ENCODE peak calls at places on chromosomes 6 and 20, in nine cellular contexts. C is BE2C, P is psoas muscle, W is spleen, V is fibroblast of lung, K is left ventricle myocardium inferior, X is right atrium auricular region, S is heart right ventricle, T is IMR-90. B is an unnamed sample. For H3K4me1, the result is how much of the 10 kb centered on the place peaks cover.

GRCh38 chr20:4787069-4787468 is 65.4 kb downstream of the PRND start:
- DNase-seq in C (no peak), P (no peak), W (no peak), V (peak), K (no peak), X (peak), S (no peak), T (peak), B (peak)

GRCh38 chr6:43915213-43915869 is 145.3 kb downstream of the VEGFA start:
- DNase-seq in C (no peak), P (peak), W (no peak), V (no peak), K (no peak), X (no peak), S (no peak), T (no peak), B (no peak)

GRCh38 chr6:33802186-33803061 is 1.4 kb downstream of the MLN start:
- DNase-seq in C (no peak), P (no peak), W (no peak), V (no peak), K (no peak), X (no peak), S (no peak), T (no peak), B (no peak)

GRCh38 chr6:52620906-52621190 is 44.0 kb upstream of the TRAM2 start:
- DNase-seq in C (no peak), P (no peak), W (no peak), V (no peak), K (no peak), X (no peak), S (no peak), T (no peak), B (no peak)

GRCh38 chr6:116531675-116532570 is 13.6 kb downstream of the TRAPPC3L start:
- DNase-seq in C (peak), P (no peak), W (no peak), V (peak), K (peak), X (no peak), S (peak), T (peak), B (no peak)

GRCh38 chr20:47028487-47028886 is 133.8 kb downstream of the EYA2 start:
- DNase-seq in C (no peak), P (no peak), W (no peak), V (no peak), K (no peak), X (no peak), S (no peak), T (no peak), B (no peak)

GRCh38 chr20:25461766-25462165 is 54.3 kb downstream of the GINS1 start:
- DNase-seq in C (no peak), P (no peak), W (peak), V (no peak), K (no peak), X (no peak), S (peak), T (no peak), B (no peak)

GRCh38 chr20:17225891-17226409 is 890 bp upstream of the PCSK2 start:
- DNase-seq in C (peak), P (peak), W (peak), V (no peak), K (no peak), X (no peak), S (no peak), T (no peak), B (no peak)

GRCh38 chr6:137709424-137710281 is 157.4 kb upstream of the TNFAIP3 start:
- DNase-seq in C (no peak), P (no peak), W (no peak), V (peak), K (no peak), X (no peak), S (no peak), T (peak), B (peak)

GRCh38 chr6:2546941-2547716 is 203.6 kb downstream of the MYLK4 start:
- DNase-seq in C (no peak), P (no peak), W (no peak), V (no peak), K (no peak), X (peak), S (no peak), T (no peak), B (no peak)

GRCh38 chr6:57195457-57195856 is 23.3 kb downstream of the BAG2 start:
- DNase-seq in C (no peak), P (no peak), W (no peak), V (peak), K (no peak), X (no peak), S (no peak), T (peak), B (no peak)

GRCh38 chr6:57193177-57193576 is 21.1 kb downstream of the BAG2 start:
- DNase-seq in C (no peak), P (no peak), W (no peak), V (no peak), K (no peak), X (no peak), S (no peak), T (peak), B (no peak)

GRCh38 chr6:57190140-57190539 is 18.0 kb downstream of the BAG2 start:
- DNase-seq in C (no peak), P (no peak), W (no peak), V (peak), K (no peak), X (no peak), S (no peak), T (peak), B (no peak)
- TF ChIP-seq CTCF in C (peak), P (peak), W (no peak), V (peak), K (peak), X (peak), S (peak), T (peak), B (peak)

DNA sequence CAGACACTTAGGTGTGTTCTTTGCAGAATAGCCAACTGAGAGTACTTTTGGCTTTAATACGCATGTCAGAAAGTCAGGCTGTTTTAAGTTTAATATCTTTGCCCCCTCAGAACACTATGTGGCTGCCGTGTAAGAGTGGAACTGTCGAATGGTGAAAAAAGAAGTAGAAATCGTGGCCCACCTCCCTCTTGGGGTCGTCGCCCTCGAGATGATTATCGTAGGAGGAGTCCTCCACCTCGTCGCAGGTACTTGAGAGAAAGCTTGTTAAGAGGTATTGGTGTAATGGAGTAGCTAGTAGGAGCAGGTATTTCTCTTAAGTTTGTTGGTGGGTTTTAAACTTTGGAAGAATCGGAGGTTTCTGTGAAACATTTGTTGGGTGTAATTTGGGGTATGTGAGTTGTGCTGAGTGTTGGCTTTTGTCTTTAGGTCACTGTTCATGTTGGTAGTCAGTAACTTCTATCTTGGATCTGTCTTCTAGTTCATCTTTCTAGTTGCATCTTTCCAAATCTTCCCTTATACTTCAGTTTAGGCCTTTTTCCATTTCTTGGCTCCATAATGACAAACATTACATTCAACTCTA is 4.7 kb downstream of the SRSF3 start:
- DNase-seq in C (no peak), P (no peak), W (no peak), V (no peak), K (no peak), X (no peak), S (no peak), T (no peak), B (no peak)
- H3K4me1 ChIP-seq in C (under half), P (half or more), W (half or more), V (under half), K (half or more), X (half or more), S (half or more), T (under half), B (under half)

GRCh38 chr6:29696147-29697129 is 15.5 kb upstream of the ZFP57 start:
- DNase-seq in C (no peak), P (no peak), W (no peak), V (no peak), K (no peak), X (no peak), S (no peak), T (no peak), B (no peak)
- TF ChIP-seq CTCF in C (peak), P (peak), W (no peak), V (peak), K (peak), X (peak), S (peak), T (peak), B (peak)

DNA sequence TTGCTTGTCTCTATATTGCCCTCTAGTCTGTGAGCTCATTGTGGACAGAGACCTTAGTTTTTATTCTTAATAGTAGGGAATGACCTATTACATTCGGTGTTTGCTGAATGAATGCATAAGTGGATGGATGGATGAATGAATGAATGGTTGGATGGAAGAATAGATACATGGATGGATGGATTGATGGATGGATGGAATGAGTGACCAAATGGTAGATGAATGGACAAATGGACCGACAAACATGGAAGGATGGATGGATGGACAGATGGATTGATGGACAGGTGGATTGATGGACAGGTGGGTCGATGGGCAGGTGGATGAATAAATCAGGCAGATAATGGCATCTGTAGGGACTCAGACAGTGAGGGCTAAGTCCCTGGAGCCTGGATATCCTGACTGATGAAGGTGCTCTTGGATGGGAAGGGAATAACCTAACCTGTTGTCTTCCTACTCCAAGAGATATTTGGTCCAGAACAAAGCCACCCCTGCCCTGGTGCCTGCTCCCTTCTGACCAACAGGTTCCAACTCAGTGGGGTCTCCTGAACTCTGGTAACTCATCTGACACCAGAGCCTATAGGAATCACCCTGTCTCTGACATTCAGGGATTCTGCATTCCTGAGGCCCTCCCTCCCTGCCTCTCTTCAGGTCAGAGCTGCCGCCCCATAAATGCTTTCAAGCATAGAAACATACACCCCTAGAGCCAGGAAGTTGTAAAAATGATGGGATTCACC is 9.6 kb upstream of the CCN5 start:
- DNase-seq in C (no peak), P (no peak), W (no peak), V (no peak), K (no peak), X (no peak), S (no peak), T (no peak), B (no peak)
- H3K4me1 ChIP-seq in C (under half), P (under half), W (under half), V (under half), K (half or more), X (half or more), S (half or more), T (under half), B (under half)

B was measured in foreskin keratinocyte.